ENCODE peak calls at places on chromosomes 7 and 10, in nine cellular contexts. One of them, this sample, is unnamed.

GRCh38 chr7:72039460-72039859 is 372.7 kb downstream of the CALN1 start:
- DNase-seq in stromal cell of bone marrow: no peak
- DNase-seq in GM18507: no peak
- DNase-seq in Caki2: no peak
- DNase-seq in cardiac muscle cell: no peak
- DNase-seq in tibial nerve: no peak
- DNase-seq in NB4: no peak
- DNase-seq in EL: no peak
- DNase-seq in T1000: no peak
- DNase-seq in this sample: no peak

GRCh38 chr10:87675396-87676376 is 16.0 kb downstream of the PAPSS2 start:
- DNase-seq in NB4: no peak
- DNase-seq in GM18507: no peak
- DNase-seq in EL: peak; percentile 96
- DNase-seq in stromal cell of bone marrow: no peak
- DNase-seq in cardiac muscle cell: no peak
- DNase-seq in Caki2: peak; percentile 66
- DNase-seq in T1000: no peak
- DNase-seq in tibial nerve: no peak
- DNase-seq in this sample: no peak

GRCh38 chr7:116532102-116532501 is 7.3 kb downstream of the CAV1 start:
- DNase-seq in EL: no peak
- DNase-seq in NB4: no peak
- DNase-seq in stromal cell of bone marrow: no peak
- DNase-seq in cardiac muscle cell: no peak
- DNase-seq in tibial nerve: no peak
- DNase-seq in Caki2: no peak
- DNase-seq in GM18507: no peak
- DNase-seq in T1000: no peak
- DNase-seq in this sample: no peak

GRCh38 chr10:70965566-70965965 is 77.2 kb upstream of the PCBD1 start:
- DNase-seq in T1000: no peak
- DNase-seq in stromal cell of bone marrow: no peak
- DNase-seq in NB4: no peak
- DNase-seq in tibial nerve: no peak
- DNase-seq in EL: no peak
- DNase-seq in cardiac muscle cell: no peak
- DNase-seq in Caki2: no peak
- DNase-seq in GM18507: no peak
- DNase-seq in this sample: no peak

GRCh38 chr7:87317691-87318245 is 27.7 kb upstream of the CROT start:
- DNase-seq in Caki2: no peak
- DNase-seq in GM18507: no peak
- DNase-seq in tibial nerve: no peak
- DNase-seq in T1000: no peak
- DNase-seq in cardiac muscle cell: no peak
- DNase-seq in EL: no peak
- DNase-seq in NB4: no peak
- DNase-seq in stromal cell of bone marrow: no peak
- DNase-seq in this sample: no peak

GRCh38 chr10:3775671-3776551 is 9.1 kb downstream of the KLF6 start:
- DNase-seq in NB4: peak; percentile 80
- DNase-seq in tibial nerve: no peak
- DNase-seq in cardiac muscle cell: no peak
- DNase-seq in Caki2: peak; percentile 67
- DNase-seq in EL: peak; percentile 79
- DNase-seq in GM18507: no peak
- DNase-seq in stromal cell of bone marrow: no peak
- DNase-seq in T1000: no peak
- DNase-seq in this sample: no peak

GRCh38 chr7:119931230-119931824 is 341.6 kb upstream of the KCND2 start:
- DNase-seq in stromal cell of bone marrow: no peak
- DNase-seq in GM18507: no peak
- DNase-seq in T1000: no peak
- DNase-seq in tibial nerve: no peak
- DNase-seq in EL: no peak
- DNase-seq in NB4: no peak
- DNase-seq in cardiac muscle cell: no peak
- DNase-seq in Caki2: no peak
- DNase-seq in this sample: no peak

GRCh38 chr7:131488361-131488760 is 68.1 kb downstream of the PODXL start:
- DNase-seq in EL: no peak
- DNase-seq in T1000: no peak
- DNase-seq in Caki2: no peak
- DNase-seq in NB4: no peak
- DNase-seq in tibial nerve: no peak
- DNase-seq in stromal cell of bone marrow: no peak
- DNase-seq in cardiac muscle cell: no peak
- DNase-seq in GM18507: no peak
- DNase-seq in this sample: no peak

GRCh38 chr7:72706521-72706920 is 121.5 kb downstream of the TYW1B start:
- DNase-seq in Caki2: no peak
- DNase-seq in cardiac muscle cell: no peak
- DNase-seq in tibial nerve: no peak
- DNase-seq in EL: peak; percentile 7
- DNase-seq in GM18507: no peak
- DNase-seq in NB4: no peak
- DNase-seq in stromal cell of bone marrow: peak; percentile 13
- DNase-seq in T1000: no peak
- DNase-seq in this sample: no peak

GRCh38 chr10:124911124-124912051 is 30.5 kb upstream of the ZRANB1 start:
- DNase-seq in GM18507: no peak
- DNase-seq in NB4: peak; percentile 16
- DNase-seq in tibial nerve: peak; percentile 38
- DNase-seq in cardiac muscle cell: no peak
- DNase-seq in T1000: no peak
- DNase-seq in stromal cell of bone marrow: peak; percentile 70
- DNase-seq in EL: peak; percentile 57
- DNase-seq in Caki2: no peak
- DNase-seq in this sample: no peak

GRCh38 chr7:95871078-95871848 is 98.9 kb downstream of the DYNC1I1 start:
- DNase-seq in NB4: peak; percentile 65
- DNase-seq in Caki2: peak; percentile 42
- DNase-seq in GM18507: peak; percentile 9
- DNase-seq in T1000: no peak
- DNase-seq in stromal cell of bone marrow: peak; percentile 37
- DNase-seq in cardiac muscle cell: peak; percentile 73
- DNase-seq in tibial nerve: peak; percentile 40
- DNase-seq in EL: peak; percentile 55
- DNase-seq in this sample: peak; percentile 13

GRCh38 chr7:139231513-139232376 is 708 bp downstream of the UBN2 start:
- DNase-seq in stromal cell of bone marrow: no peak
- DNase-seq in tibial nerve: peak; percentile 25
- DNase-seq in GM18507: no peak
- DNase-seq in EL: peak; percentile 55
- DNase-seq in T1000: no peak
- DNase-seq in NB4: peak; percentile 70
- DNase-seq in cardiac muscle cell: peak; percentile 62
- DNase-seq in Caki2: peak; percentile 19
- DNase-seq in this sample: peak; percentile 24

GRCh38 chr10:132452216-132452650 is 55.2 kb downstream of the PWWP2B start:
- DNase-seq in T1000: no peak
- DNase-seq in EL: no peak
- DNase-seq in stromal cell of bone marrow: no peak
- DNase-seq in tibial nerve: no peak
- DNase-seq in cardiac muscle cell: no peak
- DNase-seq in GM18507: no peak
- DNase-seq in NB4: peak; percentile 54
- DNase-seq in Caki2: no peak
- DNase-seq in this sample: peak; percentile 65

GRCh38 chr10:125264091-125264490 is 103.7 kb upstream of the CTBP2 start:
- DNase-seq in cardiac muscle cell: no peak
- DNase-seq in T1000: no peak
- DNase-seq in NB4: no peak
- DNase-seq in stromal cell of bone marrow: no peak
- DNase-seq in EL: no peak
- DNase-seq in tibial nerve: no peak
- DNase-seq in Caki2: no peak
- DNase-seq in GM18507: no peak
- DNase-seq in this sample: no peak

GRCh38 chr7:50507898-50508470 is 57.2 kb downstream of the DDC start:
- DNase-seq in Caki2: no peak
- DNase-seq in T1000: no peak
- DNase-seq in cardiac muscle cell: peak; percentile 13
- DNase-seq in stromal cell of bone marrow: no peak
- DNase-seq in EL: no peak
- DNase-seq in tibial nerve: no peak
- DNase-seq in GM18507: no peak
- DNase-seq in NB4: no peak
- DNase-seq in this sample: no peak

GRCh38 chr10:7412482-7413251 is 1.8 kb upstream of the SFMBT2 start:
- DNase-seq in cardiac muscle cell: peak; percentile 71
- DNase-seq in tibial nerve: no peak
- DNase-seq in Caki2: no peak
- DNase-seq in EL: no peak
- DNase-seq in GM18507: no peak
- DNase-seq in stromal cell of bone marrow: no peak
- DNase-seq in NB4: no peak
- DNase-seq in T1000: no peak
- DNase-seq in this sample: peak; percentile 66

GRCh38 chr7:3790803-3791202 is 489.8 kb downstream of the SDK1 start:
- DNase-seq in Caki2: no peak
- DNase-seq in NB4: no peak
- DNase-seq in GM18507: no peak
- DNase-seq in T1000: no peak
- DNase-seq in stromal cell of bone marrow: no peak
- DNase-seq in EL: no peak
- DNase-seq in tibial nerve: no peak
- DNase-seq in cardiac muscle cell: no peak
- DNase-seq in this sample: no peak

GRCh38 chr7:107207459-107207858 is 38.7 kb downstream of the HBP1 start:
- DNase-seq in EL: no peak
- DNase-seq in NB4: no peak
- DNase-seq in cardiac muscle cell: no peak
- DNase-seq in T1000: no peak
- DNase-seq in stromal cell of bone marrow: no peak
- DNase-seq in Caki2: no peak
- DNase-seq in GM18507: no peak
- DNase-seq in tibial nerve: no peak
- DNase-seq in this sample: no peak

GRCh38 chr7:25861704-25862253 is 290.2 kb upstream of the NFE2L3 start:
- DNase-seq in cardiac muscle cell: no peak
- DNase-seq in stromal cell of bone marrow: no peak
- DNase-seq in NB4: peak; percentile 41
- DNase-seq in GM18507: no peak
- DNase-seq in Caki2: no peak
- DNase-seq in EL: no peak
- DNase-seq in tibial nerve: no peak
- DNase-seq in T1000: no peak
- DNase-seq in this sample: no peak

GRCh38 chr7:116955801-116956514 is 2.7 kb downstream of the ST7 start:
- DNase-seq in T1000: no peak
- DNase-seq in stromal cell of bone marrow: peak; percentile 38
- DNase-seq in tibial nerve: peak; percentile 14
- DNase-seq in cardiac muscle cell: no peak
- DNase-seq in Caki2: no peak
- DNase-seq in EL: no peak
- DNase-seq in GM18507: peak; percentile 20
- DNase-seq in NB4: peak; percentile 67
- DNase-seq in this sample: peak; percentile 35

GRCh38 chr10:123272171-123272570 is 118.0 kb downstream of the BUB3 start:
- DNase-seq in NB4: peak; percentile 7
- DNase-seq in EL: no peak
- DNase-seq in stromal cell of bone marrow: no peak
- DNase-seq in T1000: no peak
- DNase-seq in tibial nerve: no peak
- DNase-seq in cardiac muscle cell: no peak
- DNase-seq in GM18507: no peak
- DNase-seq in Caki2: no peak
- DNase-seq in this sample: no peak

GRCh38 chr10:94403034-94403822 is 887 bp downstream of the TBC1D12 start:
- DNase-seq in EL: peak; percentile 78
- DNase-seq in Caki2: no peak
- DNase-seq in GM18507: peak; percentile 51
- DNase-seq in stromal cell of bone marrow: peak; percentile 33
- DNase-seq in tibial nerve: no peak
- DNase-seq in NB4: no peak
- DNase-seq in T1000: peak; percentile 34
- DNase-seq in cardiac muscle cell: peak; percentile 76
- DNase-seq in this sample: peak; percentile 15

GRCh38 chr7:50849991-50850390 is 67.3 kb upstream of the GRB10 start:
- DNase-seq in GM18507: no peak
- DNase-seq in EL: no peak
- DNase-seq in NB4: no peak
- DNase-seq in Caki2: no peak
- DNase-seq in tibial nerve: no peak
- DNase-seq in cardiac muscle cell: no peak
- DNase-seq in stromal cell of bone marrow: no peak
- DNase-seq in T1000: no peak
- DNase-seq in this sample: no peak

GRCh38 chr7:81079736-81080135 is 160.9 kb upstream of the SEMA3C start:
- DNase-seq in tibial nerve: no peak
- DNase-seq in GM18507: no peak
- DNase-seq in EL: no peak
- DNase-seq in NB4: no peak
- DNase-seq in stromal cell of bone marrow: no peak
- DNase-seq in cardiac muscle cell: no peak
- DNase-seq in T1000: no peak
- DNase-seq in Caki2: no peak
- DNase-seq in this sample: no peak

GRCh38 chr7:37918526-37918925 is 1.9 kb upstream of the SFRP4 start:
- DNase-seq in T1000: no peak
- DNase-seq in GM18507: no peak
- DNase-seq in stromal cell of bone marrow: no peak
- DNase-seq in Caki2: no peak
- DNase-seq in cardiac muscle cell: no peak
- DNase-seq in tibial nerve: no peak
- DNase-seq in EL: no peak
- DNase-seq in NB4: peak; percentile 44
- DNase-seq in this sample: no peak

GRCh38 chr10:48466611-48467240 is 138.1 kb downstream of the ARHGAP22 start:
- DNase-seq in Caki2: no peak
- DNase-seq in NB4: no peak
- DNase-seq in T1000: no peak
- DNase-seq in GM18507: no peak
- DNase-seq in cardiac muscle cell: peak; percentile 60
- DNase-seq in stromal cell of bone marrow: no peak
- DNase-seq in EL: no peak
- DNase-seq in tibial nerve: no peak
- DNase-seq in this sample: no peak

GRCh38 chr7:17690030-17690429 is 250.3 kb downstream of the SNX13 start:
- DNase-seq in Caki2: peak; percentile 77
- DNase-seq in EL: peak; percentile 91
- DNase-seq in NB4: peak; percentile 96
- DNase-seq in stromal cell of bone marrow: peak; percentile 92
- DNase-seq in cardiac muscle cell: no peak
- DNase-seq in GM18507: no peak
- DNase-seq in T1000: no peak
- DNase-seq in tibial nerve: no peak
- DNase-seq in this sample: no peak

GRCh38 chr10:66151346-66151745 is 774.5 kb upstream of the LRRTM3 start:
- DNase-seq in EL: no peak
- DNase-seq in tibial nerve: no peak
- DNase-seq in GM18507: no peak
- DNase-seq in T1000: no peak
- DNase-seq in cardiac muscle cell: no peak
- DNase-seq in stromal cell of bone marrow: no peak
- DNase-seq in NB4: no peak
- DNase-seq in Caki2: no peak
- DNase-seq in this sample: no peak

GRCh38 chr10:96270564-96270963 is 805 bp downstream of the BLNK start:
- DNase-seq in EL: no peak
- DNase-seq in Caki2: no peak
- DNase-seq in tibial nerve: no peak
- DNase-seq in NB4: no peak
- DNase-seq in stromal cell of bone marrow: no peak
- DNase-seq in cardiac muscle cell: no peak
- DNase-seq in T1000: no peak
- DNase-seq in GM18507: no peak
- DNase-seq in this sample: no peak

GRCh38 chr7:121366852-121367431 is 29.2 kb downstream of the FAM3C start:
- DNase-seq in NB4: peak; percentile 51
- DNase-seq in tibial nerve: no peak
- DNase-seq in cardiac muscle cell: peak; percentile 29
- DNase-seq in GM18507: no peak
- DNase-seq in Caki2: peak; percentile 48
- DNase-seq in EL: peak; percentile 29
- DNase-seq in stromal cell of bone marrow: peak; percentile 20
- DNase-seq in T1000: no peak
- DNase-seq in this sample: peak; percentile 33

GRCh38 chr7:140898794-140899548 is 25.8 kb downstream of the BRAF start:
- DNase-seq in tibial nerve: no peak
- DNase-seq in cardiac muscle cell: no peak
- DNase-seq in GM18507: no peak
- DNase-seq in EL: peak; percentile 5
- DNase-seq in NB4: no peak
- DNase-seq in stromal cell of bone marrow: no peak
- DNase-seq in Caki2: no peak
- DNase-seq in T1000: no peak
- DNase-seq in this sample: no peak